ENCODE peak calls at places on chromosomes 2 and 18, in six cellular contexts. D is NCI-H526; N is stimulated activated CD8-positive, alpha-beta memory T cell treated with anti-CD3 and anti-CD28 coated beads, Interleukin-4, amount 100 ng/mL, for 4 hours; R is IMR-90; Q is NCI-H1694 treated with DMSO at 0.1 percent for 48 hours; O is CD8-positive, alpha-beta memory T cell. Y is an unnamed sample.
A peak's percentile ranks its signal among the peaks of the same experiment; 100 is the strongest.

GRCh38 chr18:23918395-23919032 is 96.0 kb upstream of the TTC39C start:
- DNase-seq in D (peak; percentile 79), N (peak; percentile 55), R (peak; percentile 56), Q (peak; percentile 31), O (peak; percentile 61), Y (peak; percentile 93)

GRCh38 chr2:173395567-173396351 is 41.1 kb downstream of the CDCA7 start:
- DNase-seq in D (no peak), N (no peak), R (no peak), Q (no peak), O (no peak), Y (no peak)

GRCh38 chr18:33866386-33866785 is 288.4 kb downstream of the ASXL3 start:
- DNase-seq in D (no peak), N (no peak), R (no peak), Q (no peak), O (no peak), Y (no peak)

GRCh38 chr2:26430826-26431225 is 29.1 kb downstream of the DRC1 start:
- DNase-seq in D (no peak), N (no peak), R (peak; percentile 41), Q (no peak), O (no peak), Y (no peak)

GRCh38 chr2:66699481-66700180 is 264.7 kb downstream of the MEIS1 start:
- DNase-seq in D (peak; percentile 79), N (no peak), R (no peak), Q (no peak), O (no peak), Y (no peak)

GRCh38 chr18:36075862-36076587 is 8.7 kb upstream of the RPRD1A start:
- DNase-seq in D (no peak), N (no peak), R (peak; percentile 89), Q (no peak), O (no peak), Y (no peak)

GRCh38 chr2:28068098-28068497 is 177.6 kb downstream of the BABAM2 start:
- DNase-seq in D (no peak), N (no peak), R (no peak), Q (peak; percentile 25), O (no peak), Y (no peak)

GRCh38 chr2:131077182-131077846 is 15.9 kb downstream of the FAM168B start:
- DNase-seq in D (no peak), N (no peak), R (no peak), Q (no peak), O (no peak), Y (no peak)

GRCh38 chr2:20614201-20615045 is 36.5 kb downstream of the HS1BP3 start:
- DNase-seq in D (no peak), N (no peak), R (no peak), Q (no peak), O (no peak), Y (no peak)

GRCh38 chr18:9366126-9366714 is 31.6 kb downstream of the TWSG1 start:
- DNase-seq in D (peak; percentile 42), N (no peak), R (peak; percentile 40), Q (peak; percentile 81), O (no peak), Y (no peak)

GRCh38 chr18:32271649-32272324 is 81.9 kb downstream of the MEP1B start:
- DNase-seq in D (peak; percentile 60), N (no peak), R (peak; percentile 55), Q (peak; percentile 51), O (no peak), Y (no peak)

GRCh38 chr18:45978084-45978483 is 11.0 kb upstream of the EPG5 start:
- DNase-seq in D (no peak), N (no peak), R (no peak), Q (no peak), O (no peak), Y (no peak)